ENCODE peak calls at places on chromosomes 16 and 17, in seven cellular contexts. C is heart right ventricle; F is SK-N-SH; A is RWPE1; H is OCI-LY7; R is CD8-positive, alpha-beta T cell; P is HepG2. B is an unnamed sample.

GRCh38 chr16:48534601-48535340 is 75.2 kb downstream of the N4BP1 start:
- DNase-seq in P (no peak), A (no peak), C (no peak), F (no peak), R (no peak), H (no peak), B (no peak)

GRCh38 chr16:78251115-78251514 is 151.7 kb downstream of the WWOX start:
- DNase-seq in A (no peak), C (no peak), R (no peak), P (no peak), H (no peak), F (no peak), B (no peak)

GRCh38 chr17:80927791-80928216 is 63.8 kb upstream of the CHMP6 start:
- DNase-seq in H (no peak), P (no peak), F (no peak), C (no peak), A (no peak), R (no peak), B (no peak)

GRCh38 chr17:50647187-50647586 is 12.5 kb downstream of the ABCC3 start:
- DNase-seq in R (no peak), F (no peak), C (no peak), P (no peak), H (no peak), A (no peak), B (no peak)

GRCh38 chr16:83900611-83901010 is 1.7 kb downstream of the MLYCD start:
- DNase-seq in C (no peak), P (no peak), H (no peak), R (no peak), F (no peak), A (no peak), B (no peak)

GRCh38 chr17:69716571-69716970 is 302.1 kb downstream of the MAP2K6 start:
- DNase-seq in C (no peak), R (no peak), P (no peak), A (no peak), F (no peak), H (no peak), B (no peak)

GRCh38 chr17:71500761-71501555 is 619.9 kb upstream of the SOX9 start:
- DNase-seq in R (no peak), P (no peak), H (no peak), C (no peak), A (no peak), F (no peak), B (no peak)

GRCh38 chr17:55432358-55433028 is 10.9 kb upstream of the MMD start:
- DNase-seq in P (no peak), R (no peak), F (no peak), C (no peak), A (no peak), H (no peak), B (no peak)

GRCh38 chr17:79160980-79161621 is 86.5 kb downstream of the ENGASE start:
- DNase-seq in P (no peak), R (peak), F (no peak), C (no peak), H (peak), A (no peak), B (no peak)

GRCh38 chr16:30370444-30371247 is at the start of gene TBC1D10B:
- DNase-seq in A (peak), C (peak), H (peak), R (peak), F (peak), P (peak), B (peak)

GRCh38 chr16:48276102-48276501 is 28.8 kb upstream of the ABCC11 start:
- DNase-seq in R (no peak), P (peak), C (no peak), F (no peak), A (no peak), H (no peak), B (no peak)

GRCh38 chr16:67265834-67266233 is 13.5 kb upstream of the PLEKHG4 start:
- DNase-seq in A (no peak), F (no peak), C (no peak), R (no peak), P (no peak), H (no peak), B (no peak)

GRCh38 chr17:60590075-60590474 is 9.9 kb upstream of the PPM1D start:
- DNase-seq in P (no peak), H (no peak), A (no peak), F (no peak), C (no peak), R (no peak), B (no peak)

GRCh38 chr17:60585887-60586286 is 14.1 kb upstream of the PPM1D start:
- DNase-seq in R (no peak), H (no peak), P (no peak), F (no peak), A (no peak), C (no peak), B (no peak)

GRCh38 chr17:60583008-60583407 is 17.0 kb upstream of the PPM1D start:
- DNase-seq in H (no peak), A (no peak), F (no peak), C (no peak), R (no peak), P (no peak), B (no peak)

DNA sequence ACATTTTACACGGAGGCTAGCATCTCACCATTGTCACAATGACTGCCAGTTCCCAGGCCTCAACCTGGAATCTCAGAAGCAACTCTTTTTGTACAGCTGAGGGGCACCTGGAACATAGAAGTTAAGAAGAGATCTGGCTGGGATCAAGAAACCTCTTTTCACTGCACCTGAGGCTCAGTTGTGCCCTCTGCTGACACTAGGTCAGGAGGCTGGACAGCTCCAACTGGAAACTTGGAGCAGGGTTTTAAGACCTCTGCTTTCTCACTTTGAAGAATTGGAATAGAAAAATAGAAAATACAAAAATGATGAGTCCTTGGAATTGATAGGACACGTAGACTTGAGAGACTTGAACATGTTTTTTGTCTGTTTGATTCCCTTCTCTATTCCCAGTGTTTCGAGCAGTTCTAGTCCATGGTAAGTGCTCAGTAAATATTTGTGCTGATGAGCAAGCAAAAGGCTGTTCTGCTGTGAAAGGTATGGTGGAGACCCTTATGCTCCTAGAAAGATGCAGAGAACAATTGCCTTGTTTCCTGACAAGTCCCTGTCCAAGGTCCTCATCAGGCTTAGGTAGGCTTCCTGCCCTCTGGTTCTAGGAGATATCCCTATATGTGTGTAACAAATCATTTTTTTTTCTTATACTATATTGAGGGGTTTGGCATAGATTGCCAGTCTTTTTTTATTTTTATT is 13.6 kb upstream of the PPM1D start:
- DNase-seq in R (no peak), C (no peak), F (no peak), H (peak), P (peak), A (no peak), B (no peak)
- TF ChIP-seq CTCF in R (no peak), C (peak), F (peak), H (peak), P (peak), A (no peak), B (peak)

DNA sequence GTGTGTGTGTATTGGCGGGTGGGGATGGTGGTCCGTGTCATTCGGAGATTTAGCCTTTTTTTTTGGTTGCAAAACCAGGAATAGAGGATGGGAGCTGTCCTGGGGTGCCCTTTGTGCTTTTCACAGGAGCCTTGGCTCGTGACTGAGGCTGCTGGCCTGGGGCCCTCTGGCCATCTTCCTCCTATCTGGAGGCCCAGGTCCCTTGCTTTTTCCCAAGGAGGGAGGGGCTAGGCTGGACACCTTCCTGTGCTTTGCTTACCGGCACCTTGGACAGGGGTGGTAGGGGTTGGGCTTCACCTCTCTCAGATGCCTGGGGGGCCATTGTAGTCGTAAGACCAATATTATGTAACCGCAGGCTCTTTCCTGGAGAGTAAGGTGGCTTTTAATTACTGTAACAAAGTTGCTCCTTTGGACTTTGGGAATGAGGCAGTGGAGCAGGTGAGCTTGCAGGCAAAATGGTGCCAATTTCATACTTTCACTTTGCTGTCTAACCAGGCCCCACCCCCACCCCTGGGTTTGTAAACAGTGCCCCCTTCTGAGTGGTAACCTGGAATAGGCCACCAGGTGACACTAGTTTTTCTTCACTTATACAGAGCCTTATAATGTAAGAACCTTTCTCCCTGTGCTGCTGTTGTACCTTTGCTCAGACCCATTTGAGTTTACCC is 1.2 kb downstream of the DYNLL2 start:
- DNase-seq in H (peak), F (peak), R (peak), C (peak), P (peak), A (peak), B (no peak)
- TF ChIP-seq CTCF in H (peak), F (peak), R (no peak), C (peak), P (peak), A (no peak), B (peak)

GRCh38 chr17:64037802-64038201 is 17.4 kb upstream of the ICAM2 start:
- DNase-seq in A (no peak), R (no peak), C (no peak), H (no peak), F (no peak), P (no peak), B (no peak)

GRCh38 chr17:64038331-64039105 is 18.1 kb upstream of the ICAM2 start:
- DNase-seq in R (no peak), C (no peak), H (no peak), A (no peak), F (no peak), P (no peak), B (no peak)

GRCh38 chr17:64037180-64037579 is 16.7 kb upstream of the ICAM2 start:
- DNase-seq in A (no peak), C (no peak), R (no peak), H (no peak), F (no peak), P (no peak), B (no peak)

GRCh38 chr17:64039106-64039400 is 18.6 kb upstream of the ICAM2 start:
- DNase-seq in F (no peak), A (no peak), R (no peak), H (no peak), C (no peak), P (no peak), B (no peak)

GRCh38 chr17:64036198-64036922 is 15.9 kb upstream of the ICAM2 start:
- DNase-seq in A (no peak), P (peak), H (no peak), R (no peak), F (no peak), C (no peak), B (no peak)
- TF ChIP-seq CTCF in A (no peak), P (peak), H (peak), R (no peak), F (no peak), C (no peak), B (no peak)

GRCh38 chr16:13510425-13511151 is 409.4 kb upstream of the ERCC4 start:
- DNase-seq in C (no peak), A (no peak), F (no peak), H (peak), P (peak), R (no peak), B (no peak)
- TF ChIP-seq CTCF in C (no peak), A (no peak), F (peak), H (peak), P (peak), R (no peak), B (peak)

GRCh38 chr17:82751171-82751570 is 694 bp upstream of the TBCD start:
- DNase-seq in F (no peak), A (peak), R (no peak), H (no peak), C (no peak), P (no peak), B (no peak)
- TF ChIP-seq CTCF in F (no peak), A (no peak), R (no peak), H (no peak), C (no peak), P (no peak), B (no peak)

GRCh38 chr17:4035081-4035680 is 70.9 kb upstream of the ATP2A3 start:
- DNase-seq in F (no peak), H (no peak), A (no peak), C (no peak), R (no peak), P (no peak), B (no peak)
- TF ChIP-seq CTCF in F (no peak), H (peak), A (no peak), C (no peak), R (no peak), P (peak), B (no peak)

GRCh38 chr17:82800885-82801284 is 38.9 kb downstream of the ZNF750 start:
- DNase-seq in P (no peak), R (no peak), H (no peak), A (no peak), F (no peak), C (no peak), B (no peak)
- TF ChIP-seq CTCF in P (no peak), R (no peak), H (no peak), A (no peak), F (no peak), C (no peak), B (no peak)

DNA sequence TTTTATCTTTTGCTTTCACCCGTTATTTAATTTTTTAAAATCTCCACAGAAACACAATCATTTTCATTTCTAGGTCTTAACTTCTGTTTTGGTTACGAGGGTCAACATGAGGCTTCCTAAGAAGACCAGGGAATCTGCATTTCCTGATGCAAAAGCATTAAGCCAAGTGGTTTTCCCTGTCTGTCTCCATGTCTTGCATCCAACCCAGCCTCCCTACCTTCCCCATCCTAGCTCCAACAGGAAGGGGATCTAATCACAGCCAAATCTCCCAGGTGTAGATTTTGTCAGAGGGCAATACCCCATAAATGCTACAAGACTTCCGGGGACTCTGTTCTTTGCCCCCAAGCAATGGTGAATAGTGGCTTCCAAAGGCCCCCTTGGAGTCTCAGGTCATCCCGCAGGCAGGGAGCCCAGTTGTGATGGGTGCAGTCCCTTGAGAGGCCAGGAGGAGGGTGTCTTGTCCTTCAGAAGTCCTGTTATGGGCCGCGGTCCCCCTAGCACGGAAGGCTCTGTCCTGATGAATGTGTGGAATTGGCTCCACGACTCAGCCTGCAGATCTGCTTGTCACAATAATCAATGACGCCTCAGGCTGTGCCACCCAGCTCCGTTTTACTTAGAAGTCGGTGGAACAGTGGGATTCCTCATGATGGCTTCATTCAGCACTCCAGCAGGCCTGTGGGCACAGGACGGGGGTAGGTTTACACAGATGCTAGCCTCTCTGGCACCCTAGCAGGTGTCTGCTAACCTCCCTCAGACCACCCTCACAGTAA is 141.1 kb downstream of the RGS9 start:
- DNase-seq in C (peak), F (peak), R (no peak), P (peak), H (peak), A (peak), B (peak)
- TF ChIP-seq CTCF in C (peak), F (peak), R (peak), P (peak), H (peak), A (no peak), B (peak)

GRCh38 chr16:74654536-74654935 is 12.1 kb downstream of the RFWD3 start:
- DNase-seq in F (no peak), C (no peak), R (no peak), H (no peak), A (no peak), P (no peak), B (no peak)

GRCh38 chr16:74651841-74652240 is 14.8 kb downstream of the RFWD3 start:
- DNase-seq in R (no peak), P (no peak), C (no peak), H (no peak), A (peak), F (no peak), B (no peak)

GRCh38 chr16:74652249-74652648 is 14.4 kb downstream of the RFWD3 start:
- DNase-seq in R (no peak), A (no peak), C (no peak), F (no peak), P (no peak), H (no peak), B (no peak)

GRCh38 chr16:74650966-74651567 is 15.6 kb downstream of the RFWD3 start:
- DNase-seq in R (no peak), H (peak), P (peak), A (no peak), F (peak), C (no peak), B (no peak)
- TF ChIP-seq CTCF in R (peak), H (peak), P (peak), A (peak), F (peak), C (peak), B (peak)